ENCODE peak calls at places on chromosomes 6 and 20, in four cellular contexts. C is kidney epithelial cell, B is A549, V is foreskin fibroblast. Y is an unnamed sample.

GRCh38 chr6:88302769-88303230 is 136.7 kb upstream of the CNR1 start:
- DNase-seq in C (no peak), B (no peak), V (peak), Y (no peak)

GRCh38 chr6:111712398-111712797 is 106.7 kb upstream of the TRAF3IP2 start:
- DNase-seq in C (no peak), B (peak), V (peak), Y (peak)

GRCh38 chr20:63265891-63266515 is 6.6 kb upstream of the ARFGAP1 start:
- DNase-seq in C (no peak), B (no peak), V (peak), Y (peak)

GRCh38 chr20:53070714-53071392 is 98.7 kb downstream of the TSHZ2 start:
- DNase-seq in C (no peak), B (no peak), V (no peak), Y (no peak)

GRCh38 chr6:30483677-30484279 is 5.5 kb upstream of the HLA-E start:
- DNase-seq in C (no peak), B (peak), V (peak), Y (no peak)

GRCh38 chr6:79777713-79778579 is 146.8 kb downstream of the SH3BGRL2 start:
- DNase-seq in C (peak), B (peak), V (peak), Y (no peak)

GRCh38 chr20:43824699-43825402 is 89.8 kb upstream of the TOX2 start:
- DNase-seq in C (peak), B (peak), V (peak), Y (no peak)

GRCh38 chr6:130322673-130323268 is 43.0 kb upstream of the TMEM200A start:
- DNase-seq in C (no peak), B (peak), V (peak), Y (peak)

GRCh38 chr6:90350689-90351554 is 54.3 kb upstream of the BACH2 start:
- DNase-seq in C (no peak), B (no peak), V (no peak), Y (no peak)

GRCh38 chr6:150667977-150668716 is 68.5 kb downstream of the PLEKHG1 start:
- DNase-seq in C (peak), B (peak), V (peak), Y (no peak)

GRCh38 chr20:3686867-3687321 is 5.1 kb upstream of the ADAM33 start:
- DNase-seq in C (peak), B (no peak), V (peak), Y (peak)

GRCh38 chr6:143864234-143864633 is at the start of gene ZC2HC1B:
- DNase-seq in C (no peak), B (no peak), V (no peak), Y (no peak)

GRCh38 chr6:83824388-83824801 is 28.8 kb upstream of the RIPPLY2 start:
- DNase-seq in C (no peak), B (peak), V (peak), Y (no peak)

GRCh38 chr6:36327226-36328009 is 9.3 kb downstream of the BNIP5 start:
- DNase-seq in C (no peak), B (no peak), V (no peak), Y (no peak)

GRCh38 chr6:13474360-13474759 is 13.0 kb downstream of the GFOD1 start:
- DNase-seq in C (no peak), B (peak), V (no peak), Y (no peak)

GRCh38 chr20:62592506-62593177 is 49.7 kb upstream of the SLCO4A1 start:
- DNase-seq in C (no peak), B (no peak), V (no peak), Y (no peak)

GRCh38 chr6:47352169-47352568 is 42.5 kb upstream of the TNFRSF21 start:
- DNase-seq in C (no peak), B (peak), V (no peak), Y (no peak)

GRCh38 chr6:161414800-161415199 is 140.9 kb upstream of the AGPAT4 start:
- DNase-seq in C (no peak), B (no peak), V (no peak), Y (no peak)

GRCh38 chr20:37986873-37987601 is 46.2 kb downstream of the TTI1 start:
- DNase-seq in C (no peak), B (peak), V (peak), Y (no peak)

GRCh38 chr6:150919938-150920337 is 54.4 kb downstream of the MTHFD1L start:
- DNase-seq in C (no peak), B (no peak), V (no peak), Y (no peak)

GRCh38 chr6:71486466-71486865 is 197.9 kb downstream of the OGFRL1 start:
- DNase-seq in C (no peak), B (no peak), V (peak), Y (no peak)

GRCh38 chr6:151148111-151148510 is 91.7 kb upstream of the AKAP12 start:
- DNase-seq in C (no peak), B (no peak), V (peak), Y (no peak)

GRCh38 chr6:72424476-72424875 is 197.4 kb upstream of the KCNQ5 start:
- DNase-seq in C (no peak), B (no peak), V (no peak), Y (no peak)

GRCh38 chr6:132007474-132008190 is 56.5 kb upstream of the CCN2 start:
- DNase-seq in C (no peak), B (peak), V (peak), Y (peak)

GRCh38 chr6:36808634-36809033 is 30.6 kb downstream of the CPNE5 start:
- DNase-seq in C (no peak), B (no peak), V (no peak), Y (no peak)

GRCh38 chr6:50380409-50381105 is 330.8 kb upstream of the DEFB112 start:
- DNase-seq in C (no peak), B (no peak), V (peak), Y (no peak)

GRCh38 chr6:29926795-29927427 is 15.4 kb upstream of the HLA-A start:
- DNase-seq in C (no peak), B (peak), V (peak), Y (no peak)

GRCh38 chr6:24522090-24522820 is 27.5 kb downstream of the ALDH5A1 start:
- DNase-seq in C (peak), B (no peak), V (no peak), Y (no peak)

GRCh38 chr6:72382602-72383529 is 239.0 kb upstream of the KCNQ5 start:
- DNase-seq in C (no peak), B (no peak), V (no peak), Y (no peak)

GRCh38 chr6:158706369-158706982 is 56.6 kb downstream of the SYTL3 start:
- DNase-seq in C (no peak), B (peak), V (peak), Y (no peak)

GRCh38 chr6:35043381-35043780 is 97.8 kb downstream of the TCP11 start:
- DNase-seq in C (no peak), B (no peak), V (no peak), Y (no peak)

DNA sequence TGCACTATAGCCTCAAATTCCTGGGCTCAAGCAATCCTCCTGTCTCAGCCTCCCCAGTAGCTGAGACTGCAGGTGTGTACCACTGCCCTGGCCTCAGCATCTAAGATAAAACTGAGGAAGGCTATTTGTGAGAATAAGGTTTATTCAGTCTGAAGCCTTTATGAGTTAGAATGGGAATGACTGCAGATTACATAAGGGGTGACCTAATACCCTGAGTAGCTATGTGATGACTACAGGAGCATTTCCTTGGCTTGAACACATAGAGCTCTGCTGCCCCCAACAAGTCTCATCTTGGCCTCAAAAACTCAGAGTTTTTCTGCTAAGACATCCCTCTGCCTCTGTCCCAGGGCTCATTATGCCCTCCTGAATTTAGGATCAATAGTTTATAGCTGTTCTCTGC is 7.6 kb downstream of the GSS start:
- DNase-seq in C (no peak), B (no peak), V (peak), Y (peak)
- TF ChIP-seq CTCF in C (no peak), B (no peak), V (no peak), Y (no peak)

GRCh38 chr6:17938885-17939284 is 48.5 kb downstream of the KIF13A start:
- DNase-seq in C (no peak), B (no peak), V (peak), Y (no peak)
- H3K4me3 ChIP-seq in C (no peak), B (no peak), V (no peak), Y (no peak)

GRCh38 chr6:85116475-85116874 is 333.4 kb upstream of the NT5E start:
- DNase-seq in C (no peak), B (no peak), V (no peak), Y (no peak)

GRCh38 chr6:85114583-85114939 is 335.3 kb upstream of the NT5E start:
- DNase-seq in C (no peak), B (no peak), V (peak), Y (no peak)

GRCh38 chr6:85115876-85116275 is 334.0 kb upstream of the NT5E start:
- DNase-seq in C (no peak), B (no peak), V (no peak), Y (no peak)

GRCh38 chr6:85113934-85114582 is 335.8 kb upstream of the NT5E start:
- DNase-seq in C (no peak), B (no peak), V (peak), Y (no peak)

DNA sequence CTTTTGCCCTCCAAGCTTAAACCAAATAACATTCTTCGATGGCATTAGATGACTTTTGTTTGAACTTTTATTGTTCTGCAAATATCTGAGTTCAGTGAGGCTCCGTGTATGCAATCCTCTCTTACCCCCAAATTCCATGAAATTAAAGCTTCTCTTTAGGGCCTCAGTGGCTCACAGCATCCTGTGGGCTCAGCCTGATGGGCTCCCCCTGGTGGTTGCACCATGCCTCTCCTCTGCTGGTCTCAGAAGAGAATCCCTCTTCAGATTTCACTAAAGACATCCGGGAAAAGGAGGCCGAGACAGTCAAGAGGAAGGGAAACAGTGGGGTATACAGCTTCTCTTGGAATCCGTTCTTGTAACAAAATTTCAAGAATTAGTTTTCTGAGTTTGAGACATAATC is 331.6 kb upstream of the NT5E start:
- DNase-seq in C (no peak), B (no peak), V (no peak), Y (no peak)
- TF ChIP-seq CTCF in C (peak), B (no peak), V (no peak), Y (no peak)

DNA sequence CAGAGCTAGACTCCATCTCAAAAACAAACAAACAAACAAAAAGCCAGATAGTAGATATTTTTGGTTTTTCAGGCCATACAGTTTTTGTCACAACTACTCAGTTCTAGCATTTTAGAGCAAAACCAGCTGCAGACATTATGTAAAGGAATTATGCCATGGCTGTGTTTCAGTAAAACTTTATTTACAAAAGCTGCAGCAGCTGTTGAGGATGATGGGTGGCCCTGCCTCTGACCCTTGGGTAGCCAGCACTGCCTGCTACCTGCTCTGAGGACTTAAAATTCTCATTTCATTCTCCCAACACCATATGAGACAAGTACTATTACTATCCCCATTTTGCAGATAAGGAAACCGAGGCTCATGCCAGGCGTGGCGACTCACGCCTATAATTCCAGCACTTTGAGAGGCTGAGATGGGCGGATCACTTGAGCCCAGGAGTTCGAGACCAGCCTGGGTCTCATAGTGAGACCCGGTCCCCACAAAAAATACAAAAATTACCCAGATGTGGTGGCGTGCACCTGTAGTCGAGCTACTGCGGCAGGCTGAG is 56.3 kb downstream of the RIPOR3 start:
- DNase-seq in C (no peak), B (no peak), V (no peak), Y (no peak)
- H3K4me3 ChIP-seq in C (no peak), B (peak), V (no peak), Y (no peak)

DNA sequence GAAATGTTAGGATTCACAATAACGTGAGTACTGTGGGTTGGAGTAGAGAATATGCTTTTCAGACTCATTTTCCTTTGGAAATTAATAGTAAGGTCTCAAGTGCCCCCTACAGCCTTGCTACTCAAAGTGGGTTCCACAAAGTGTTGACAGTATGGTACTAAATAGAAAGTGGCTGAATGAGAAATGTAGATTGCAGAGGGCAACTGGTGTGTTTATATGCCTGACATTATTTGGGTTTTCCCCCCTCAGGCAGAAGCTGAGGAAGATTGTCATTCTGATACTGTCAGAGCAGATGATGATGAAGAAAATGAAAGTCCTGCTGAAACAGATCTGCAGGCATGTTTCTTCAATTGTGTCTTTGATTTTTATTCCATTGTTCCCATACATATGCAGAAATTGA is 5.6 kb downstream of the FBXO9 start:
- DNase-seq in C (no peak), B (no peak), V (no peak), Y (no peak)
- TF ChIP-seq CTCF in C (no peak), B (no peak), V (no peak), Y (no peak)